ENCODE peak calls at places on chromosomes 3 and 15, in seven cellular contexts. O is lower lobe of right lung, X is H9, U is GM04504, M is ovary, C is uterus, J is NCI-H1105 treated with DMSO at 0.1 percent for 48 hours. E is an unnamed sample.

GRCh38 chr3:124007186-124007585 is 15.3 kb upstream of the ROPN1 start:
- DNase-seq in O (no peak), X (no peak), U (no peak), M (no peak), C (no peak), J (no peak), E (no peak)

GRCh38 chr3:9701711-9702110 is 1.9 kb upstream of the CPNE9 start:
- DNase-seq in O (no peak), X (no peak), U (no peak), M (no peak), C (no peak), J (no peak), E (no peak)

GRCh38 chr15:78050851-78051250 is 26.7 kb downstream of the TBC1D2B start:
- DNase-seq in O (no peak), X (no peak), U (no peak), M (no peak), C (no peak), J (no peak), E (no peak)

GRCh38 chr3:194080473-194080872 is 55.5 kb upstream of the HES1 start:
- DNase-seq in O (no peak), X (no peak), U (no peak), M (no peak), C (no peak), J (no peak), E (no peak)

GRCh38 chr3:51379301-51379700 is 5.8 kb upstream of the MANF start:
- DNase-seq in O (no peak), X (no peak), U (no peak), M (peak; percentile 21), C (no peak), J (no peak), E (peak; percentile 52)

GRCh38 chr15:32774022-32774421 is 56.2 kb downstream of the GREM1 start:
- DNase-seq in O (no peak), X (no peak), U (peak; percentile 95), M (no peak), C (no peak), J (no peak), E (no peak)

GRCh38 chr15:89770041-89770440 is 6.1 kb upstream of the MESP2 start:
- DNase-seq in O (peak; percentile 18), X (no peak), U (no peak), M (no peak), C (no peak), J (no peak), E (no peak)

GRCh38 chr3:186931487-186932280 is 1.4 kb downstream of the ST6GAL1 start:
- DNase-seq in O (peak; percentile 79), X (peak; percentile 64), U (no peak), M (no peak), C (peak; percentile 34), J (peak; percentile 72), E (peak; percentile 83)

GRCh38 chr3:57199895-57200297 is at the start of gene HESX1:
- DNase-seq in O (no peak), X (peak; percentile 89), U (no peak), M (no peak), C (no peak), J (no peak), E (no peak)